ENCODE peak calls at places on chromosomes 16 and 17, in ten cellular contexts. B, P, I, T, F, L, H, R, A and Q are unnamed samples.

GRCh38 chr16:46857261-46857962 is 26.4 kb upstream of the C16orf87 start:
- DNase-seq in B (peak), P (peak), I (no peak), T (peak), F (peak), L (no peak), H (no peak), R (peak), A (no peak), Q (peak)

GRCh38 chr17:673200-673681 is 41.4 kb downstream of the VPS53 start:
- DNase-seq in B (no peak), P (no peak), I (no peak), T (no peak), F (no peak), L (no peak), H (no peak), R (no peak), A (no peak), Q (peak)

GRCh38 chr16:30041841-30042240 is 10.8 kb upstream of the TLCD3B start:
- DNase-seq in B (no peak), P (peak), I (no peak), T (peak), F (peak), L (no peak), H (no peak), R (peak), A (no peak), Q (peak)

GRCh38 chr16:85310868-85311585 is 198.8 kb upstream of the CIBAR2 start:
- DNase-seq in B (no peak), P (no peak), I (no peak), T (no peak), F (no peak), L (peak), H (no peak), R (no peak), A (no peak), Q (no peak)

GRCh38 chr17:50578173-50578572 is 17.7 kb downstream of the CACNA1G start:
- DNase-seq in B (no peak), P (no peak), I (no peak), T (no peak), F (no peak), L (no peak), H (no peak), R (no peak), A (no peak), Q (no peak)

GRCh38 chr17:39225974-39226683 is 384 bp upstream of the STAC2 start:
- DNase-seq in B (no peak), P (peak), I (no peak), T (peak), F (peak), L (peak), H (no peak), R (no peak), A (no peak), Q (peak)

GRCh38 chr17:8856869-8857575 is 10.5 kb downstream of the PIK3R6 start:
- DNase-seq in B (no peak), P (peak), I (no peak), T (no peak), F (no peak), L (no peak), H (no peak), R (no peak), A (no peak), Q (no peak)

GRCh38 chr16:10612649-10613179 is 32.3 kb upstream of the EMP2 start:
- DNase-seq in B (no peak), P (no peak), I (no peak), T (no peak), F (no peak), L (no peak), H (no peak), R (no peak), A (no peak), Q (no peak)

GRCh38 chr16:46709464-46709863 is 20.0 kb downstream of the ORC6 start:
- DNase-seq in B (no peak), P (no peak), I (no peak), T (no peak), F (no peak), L (no peak), H (no peak), R (no peak), A (no peak), Q (no peak)

GRCh38 chr17:45374501-45374900 is 57.7 kb upstream of the MAP3K14 start:
- DNase-seq in B (no peak), P (no peak), I (no peak), T (no peak), F (no peak), L (no peak), H (no peak), R (no peak), A (no peak), Q (no peak)

GRCh38 chr17:57666946-57667345 is 78.2 kb downstream of the CCDC182 start:
- DNase-seq in B (no peak), P (no peak), I (no peak), T (no peak), F (no peak), L (no peak), H (no peak), R (no peak), A (no peak), Q (no peak)

GRCh38 chr17:3015890-3016289 is 47.5 kb downstream of the OR1D5 start:
- DNase-seq in B (peak), P (no peak), I (no peak), T (peak), F (no peak), L (no peak), H (no peak), R (peak), A (no peak), Q (no peak)

GRCh38 chr17:39045948-39046679 is 78.9 kb upstream of the FBXO47 start:
- DNase-seq in B (no peak), P (no peak), I (no peak), T (no peak), F (no peak), L (no peak), H (no peak), R (no peak), A (no peak), Q (no peak)

GRCh38 chr17:80961516-80961915 is 30.1 kb upstream of the CHMP6 start:
- DNase-seq in B (no peak), P (peak), I (no peak), T (no peak), F (no peak), L (no peak), H (no peak), R (no peak), A (no peak), Q (no peak)

GRCh38 chr16:10613771-10614485 is 33.5 kb upstream of the EMP2 start:
- DNase-seq in B (no peak), P (no peak), I (peak), T (no peak), F (no peak), L (no peak), H (no peak), R (no peak), A (no peak), Q (no peak)

GRCh38 chr17:21294321-21295035 is 10.0 kb downstream of the MAP2K3 start:
- DNase-seq in B (no peak), P (no peak), I (no peak), T (no peak), F (no peak), L (no peak), H (no peak), R (no peak), A (no peak), Q (no peak)

GRCh38 chr16:69412287-69412686 is 12.1 kb upstream of the CYB5B start:
- DNase-seq in B (no peak), P (no peak), I (no peak), T (no peak), F (no peak), L (no peak), H (no peak), R (no peak), A (no peak), Q (peak)

GRCh38 chr16:11669380-11670146 is 1.3 kb downstream of the SNN start:
- DNase-seq in B (no peak), P (peak), I (peak), T (peak), F (no peak), L (no peak), H (no peak), R (peak), A (no peak), Q (no peak)

GRCh38 chr16:10255728-10256127 is 73.5 kb upstream of the GRIN2A start:
- DNase-seq in B (no peak), P (no peak), I (no peak), T (no peak), F (no peak), L (no peak), H (no peak), R (no peak), A (no peak), Q (no peak)

GRCh38 chr16:89430436-89431157 is 59.8 kb downstream of the ANKRD11 start:
- DNase-seq in B (no peak), P (no peak), I (no peak), T (no peak), F (no peak), L (no peak), H (no peak), R (no peak), A (no peak), Q (no peak)

GRCh38 chr16:31700530-31701388 is 172.8 kb upstream of the ZNF267 start:
- DNase-seq in B (peak), P (peak), I (peak), T (no peak), F (no peak), L (peak), H (peak), R (peak), A (peak), Q (peak)

GRCh38 chr16:77775911-77776909 is 12.2 kb upstream of the VAT1L start:
- DNase-seq in B (peak), P (no peak), I (no peak), T (no peak), F (no peak), L (no peak), H (no peak), R (no peak), A (no peak), Q (no peak)

GRCh38 chr17:21300601-21301571 is 16.4 kb downstream of the MAP2K3 start:
- DNase-seq in B (no peak), P (no peak), I (peak), T (no peak), F (no peak), L (no peak), H (no peak), R (no peak), A (no peak), Q (no peak)

GRCh38 chr17:78129385-78130079 is 977 bp upstream of the TMC6 start:
- DNase-seq in B (no peak), P (no peak), I (no peak), T (no peak), F (no peak), L (no peak), H (no peak), R (no peak), A (no peak), Q (no peak)

GRCh38 chr16:20023190-20023589 is 50.5 kb downstream of the GPR139 start:
- DNase-seq in B (peak), P (no peak), I (no peak), T (no peak), F (no peak), L (no peak), H (no peak), R (no peak), A (no peak), Q (peak)

GRCh38 chr17:62754696-62755095 is 53.4 kb downstream of the MARCHF10 start:
- DNase-seq in B (no peak), P (no peak), I (no peak), T (no peak), F (no peak), L (no peak), H (no peak), R (peak), A (no peak), Q (no peak)

GRCh38 chr17:75889454-75889853 is 7.3 kb downstream of the TRIM65 start:
- DNase-seq in B (no peak), P (no peak), I (no peak), T (no peak), F (no peak), L (no peak), H (no peak), R (no peak), A (no peak), Q (no peak)

GRCh38 chr16:64363039-64363438 is 758.8 kb downstream of the CDH11 start:
- DNase-seq in B (no peak), P (no peak), I (no peak), T (no peak), F (no peak), L (no peak), H (no peak), R (no peak), A (no peak), Q (no peak)

GRCh38 chr17:51636291-51636690 is 375.9 kb downstream of the UTP18 start:
- DNase-seq in B (no peak), P (no peak), I (no peak), T (no peak), F (no peak), L (no peak), H (no peak), R (no peak), A (no peak), Q (no peak)

GRCh38 chr16:18792836-18793433 is 2.8 kb upstream of the RPS15A start:
- DNase-seq in B (no peak), P (no peak), I (no peak), T (no peak), F (no peak), L (no peak), H (no peak), R (no peak), A (no peak), Q (no peak)